ENCODE peak calls at places on chromosomes 16 and 17, in four cellular contexts. G is activated T-helper 1 cell treated with Interleukin-2 at 50 U/mL for 16 hours; D is stimulated activated CD4-positive, alpha-beta T cell treated with anti-CD3 and anti-CD28 coated beads, Interleukin-4, amount 100 ng/mL, for 4 hours; P is HT1080. M is an unnamed sample.

GRCh38 chr16:20944861-20945390 is 44.4 kb downstream of the LYRM1 start:
- DNase-seq in G (no peak), D (no peak), P (peak), M (peak)

GRCh38 chr17:258045-258734 is 76.7 kb upstream of the DOC2B start:
- DNase-seq in G (no peak), D (no peak), P (no peak), M (no peak)

GRCh38 chr17:47818002-47818695 is 3.4 kb downstream of the OSBPL7 start:
- DNase-seq in G (no peak), D (no peak), P (no peak), M (no peak)

GRCh38 chr17:65062168-65062915 is 5.8 kb upstream of the GNA13 start:
- DNase-seq in G (no peak), D (no peak), P (no peak), M (peak)

GRCh38 chr17:64128787-64129514 is 993 bp downstream of the ERN1 start:
- DNase-seq in G (no peak), D (no peak), P (peak), M (peak)

GRCh38 chr17:72022328-72022727 is 98.5 kb upstream of the SOX9 start:
- DNase-seq in G (no peak), D (no peak), P (no peak), M (no peak)

GRCh38 chr17:45050680-45051059 is 762 bp downstream of the DCAKD start:
- DNase-seq in G (no peak), D (peak), P (peak), M (peak)

GRCh38 chr17:21358682-21359482 is 17.3 kb upstream of the KCNJ12 start:
- DNase-seq in G (no peak), D (no peak), P (no peak), M (no peak)

GRCh38 chr16:81600275-81600674 is 155.7 kb downstream of the CMIP start:
- DNase-seq in G (no peak), D (no peak), P (peak), M (peak)

GRCh38 chr17:66373079-66373478 is 70.7 kb downstream of the PRKCA start:
- DNase-seq in G (no peak), D (no peak), P (no peak), M (no peak)

GRCh38 chr16:57735755-57736418 is at the start of gene KATNB1:
- DNase-seq in G (no peak), D (no peak), P (peak), M (no peak)

GRCh38 chr17:71251936-71252335 is 868.9 kb upstream of the SOX9 start:
- DNase-seq in G (no peak), D (no peak), P (no peak), M (no peak)

GRCh38 chr16:11689031-11689840 is 21.0 kb downstream of the SNN start:
- DNase-seq in G (no peak), D (no peak), P (no peak), M (no peak)

GRCh38 chr17:32491371-32492280 is 4.8 kb downstream of the CDK5R1 start:
- DNase-seq in G (no peak), D (no peak), P (no peak), M (no peak)

GRCh38 chr16:19748389-19749110 is 30.5 kb downstream of the IQCK start:
- DNase-seq in G (no peak), D (no peak), P (no peak), M (peak)

GRCh38 chr17:2057714-2058520 is 3.0 kb downstream of the HIC1 start:
- DNase-seq in G (no peak), D (no peak), P (no peak), M (peak)

GRCh38 chr17:73133911-73134649 is 30.7 kb upstream of the SSTR2 start:
- DNase-seq in G (no peak), D (no peak), P (no peak), M (no peak)

GRCh38 chr17:35698800-35699199 is 32.6 kb upstream of the RASL10B start:
- DNase-seq in G (no peak), D (no peak), P (no peak), M (no peak)

GRCh38 chr17:50604470-50604869 is 30.2 kb upstream of the ABCC3 start:
- DNase-seq in G (no peak), D (no peak), P (peak), M (peak)

GRCh38 chr16:35364263-35364662 is 1904.9 kb downstream of the TP53TG3F start:
- DNase-seq in G (no peak), D (no peak), P (no peak), M (no peak)

GRCh38 chr16:55367301-55367745 is 43.3 kb downstream of the IRX6 start:
- DNase-seq in G (no peak), D (no peak), P (no peak), M (no peak)